ENCODE peak calls at places on chromosomes 4 and X, in nine cellular contexts. A is Caki2; Y is SK-MEL-5; P is activated T-cell treated with anti-CD3 and anti-CD28 coated beads, Interleukin-2, amount 50 U/mL, for 72 hours; G is type B pancreatic cell; W is activated naive CD4-positive, alpha-beta T cell; U is NCI-H1694 treated with DMSO at 0.1 percent for 48 hours; K is colonic mucosa; V is hepatic stellate cell. O is an unnamed sample.

GRCh38 chrX:103309860-103310591 is 764 bp downstream of the BEX2 start:
- DNase-seq in G (no peak), Y (no peak), K (no peak), V (no peak), U (no peak), P (no peak), A (no peak), W (no peak), O (peak; percentile 1)

GRCh38 chr4:141575884-141576283 is 60.5 kb upstream of the IL15 start:
- DNase-seq in P (no peak), G (no peak), A (no peak), Y (no peak), V (no peak), U (no peak), K (no peak), W (no peak), O (no peak)

GRCh38 chr4:88967883-88968316 is 89.1 kb downstream of the FAM13A start:
- DNase-seq in G (no peak), V (no peak), P (no peak), A (no peak), U (no peak), Y (no peak), W (no peak), K (no peak), O (no peak)

GRCh38 chrX:20057479-20057878 is 59.2 kb downstream of the MAP7D2 start:
- DNase-seq in K (no peak), V (no peak), U (no peak), P (no peak), G (no peak), W (no peak), A (no peak), Y (no peak), O (no peak)

GRCh38 chr4:184416913-184417734 is 57.2 kb downstream of the IRF2 start:
- DNase-seq in U (no peak), W (no peak), Y (peak; percentile 22), V (peak; percentile 62), P (peak; percentile 57), A (no peak), K (no peak), G (no peak), O (no peak)

GRCh38 chr4:9923195-9923812 is 98.0 kb downstream of the SLC2A9 start:
- DNase-seq in Y (no peak), P (no peak), W (no peak), K (no peak), G (no peak), V (no peak), A (no peak), U (no peak), O (no peak)

GRCh38 chr4:100721077-100721476 is 203.3 kb upstream of the EMCN start:
- DNase-seq in U (peak; percentile 40), K (no peak), W (no peak), V (no peak), Y (no peak), A (no peak), P (no peak), G (no peak), O (peak; percentile 90)

GRCh38 chr4:145840162-145840768 is 98.4 kb downstream of the ZNF827 start:
- DNase-seq in Y (peak; percentile 86), G (no peak), V (peak; percentile 29), W (no peak), P (no peak), U (peak; percentile 48), A (peak; percentile 56), K (no peak), O (peak; percentile 62)

GRCh38 chrX:100743009-100743615 is 11.2 kb upstream of the SYTL4 start:
- DNase-seq in W (no peak), P (no peak), U (no peak), Y (no peak), V (no peak), K (no peak), G (no peak), A (no peak), O (no peak)

GRCh38 chrX:29143756-29144155 is 556.5 kb downstream of the IL1RAPL1 start:
- DNase-seq in U (no peak), V (no peak), K (no peak), A (no peak), G (no peak), P (no peak), Y (no peak), W (no peak), O (no peak)

GRCh38 chrX:9342581-9343051 is 122.2 kb upstream of the TBL1X start:
- DNase-seq in W (peak; percentile 29), V (peak; percentile 82), P (peak; percentile 50), Y (peak; percentile 70), G (peak; percentile 77), A (peak; percentile 67), K (peak; percentile 88), U (no peak), O (peak; percentile 66)

GRCh38 chr4:1766336-1767057 is 26.6 kb upstream of the FGFR3 start:
- DNase-seq in K (no peak), V (no peak), A (peak; percentile 18), U (no peak), G (no peak), W (no peak), P (no peak), Y (no peak), O (no peak)

GRCh38 chr4:54473077-54473545 is 184.6 kb upstream of the KIT start:
- DNase-seq in W (no peak), V (no peak), P (no peak), Y (no peak), U (no peak), A (peak; percentile 71), G (no peak), K (no peak), O (no peak)

GRCh38 chrX:4674028-4674782 is 960.8 kb upstream of the PRKX start:
- DNase-seq in A (no peak), W (no peak), Y (no peak), P (no peak), U (no peak), G (no peak), K (no peak), V (no peak), O (no peak)

GRCh38 chr4:100184787-100185186 is 5.5 kb downstream of the DDIT4L start:
- DNase-seq in G (no peak), K (no peak), A (no peak), P (no peak), Y (no peak), V (no peak), U (no peak), W (no peak), O (no peak)

GRCh38 chrX:134026732-134027311 is 41.4 kb upstream of the GPC3 start:
- DNase-seq in P (peak; percentile 48), K (peak; percentile 67), W (peak; percentile 1), A (no peak), Y (peak; percentile 65), V (peak; percentile 14), U (peak; percentile 38), G (no peak), O (peak; percentile 74)

GRCh38 chrX:85243761-85244410 is at the start of the genes SATL1 and ZNF711:
- DNase-seq in A (peak; percentile 13), U (peak; percentile 89), K (peak; percentile 45), V (no peak), G (peak; percentile 80), Y (peak; percentile 44), P (peak; percentile 19), W (peak; percentile 5), O (peak; percentile 42)

GRCh38 chr4:57265831-57266582 is 155.8 kb upstream of the IGFBP7 start:
- DNase-seq in P (no peak), Y (peak; percentile 19), K (no peak), U (no peak), A (no peak), G (no peak), W (no peak), V (no peak), O (no peak)

GRCh38 chr4:118816538-118817177 is 19.3 kb downstream of the SEC24D start:
- DNase-seq in U (no peak), K (no peak), G (no peak), P (no peak), Y (no peak), A (no peak), W (no peak), V (peak; percentile 45), O (no peak)

GRCh38 chr4:56321246-56321645 is 66.0 kb downstream of the AASDH start:
- DNase-seq in K (no peak), A (no peak), U (no peak), G (no peak), V (no peak), P (no peak), Y (no peak), W (no peak), O (no peak)

GRCh38 chrX:109839694-109840358 is 106.8 kb upstream of the ACSL4 start:
- DNase-seq in U (no peak), G (no peak), P (no peak), K (no peak), V (no peak), Y (peak; percentile 90), A (peak; percentile 10), W (no peak), O (no peak)

GRCh38 chr4:78644063-78644691 is 92.6 kb downstream of the ANXA3 start:
- DNase-seq in Y (no peak), U (no peak), P (no peak), G (no peak), A (no peak), V (no peak), K (no peak), W (no peak), O (no peak)

GRCh38 chr4:24411299-24411698 is 173.1 kb downstream of the DHX15 start:
- DNase-seq in A (no peak), G (no peak), V (no peak), Y (no peak), W (no peak), K (no peak), P (no peak), U (no peak), O (no peak)

GRCh38 chr4:6565691-6566431 is 9.1 kb upstream of the MAN2B2 start:
- DNase-seq in Y (no peak), V (no peak), A (no peak), W (no peak), K (no peak), U (no peak), P (no peak), G (no peak), O (no peak)

GRCh38 chr4:72109364-72109763 is 77.6 kb downstream of the NPFFR2 start:
- DNase-seq in U (no peak), V (no peak), P (no peak), A (no peak), K (no peak), G (no peak), Y (no peak), W (no peak), O (no peak)